ENCODE peak calls at places on chromosomes 3 and 15, in six cellular contexts. One of them, this sample, is unnamed.

GRCh38 chr3:52507359-52507758 is 12.2 kb downstream of the STAB1 start:
- DNase-seq in tibial artery: no peak
- DNase-seq in gastrocnemius medialis: no peak
- DNase-seq in psoas muscle: no peak
- DNase-seq in spleen: no peak
- DNase-seq in mucosa of descending colon: no peak
- DNase-seq in this sample: no peak

GRCh38 chr3:190655933-190656332 is 142.0 kb downstream of the IL1RAP start:
- DNase-seq in gastrocnemius medialis: no peak
- DNase-seq in tibial artery: no peak
- DNase-seq in psoas muscle: no peak
- DNase-seq in mucosa of descending colon: no peak
- DNase-seq in spleen: no peak
- DNase-seq in this sample: no peak

GRCh38 chr3:184380210-184380626 is 364 bp downstream of the CHRD start:
- DNase-seq in gastrocnemius medialis: peak; percentile 63
- DNase-seq in mucosa of descending colon: peak; percentile 71
- DNase-seq in spleen: peak; percentile 79
- DNase-seq in tibial artery: peak; percentile 74
- DNase-seq in psoas muscle: peak; percentile 88
- DNase-seq in this sample: peak; percentile 66

GRCh38 chr3:131794766-131795381 is 239.9 kb downstream of the CPNE4 start:
- DNase-seq in gastrocnemius medialis: no peak
- DNase-seq in spleen: no peak
- DNase-seq in mucosa of descending colon: no peak
- DNase-seq in tibial artery: no peak
- DNase-seq in psoas muscle: no peak
- DNase-seq in this sample: no peak

GRCh38 chr3:191255156-191255555 is 56.1 kb downstream of the OSTN start:
- DNase-seq in spleen: no peak
- DNase-seq in psoas muscle: no peak
- DNase-seq in gastrocnemius medialis: no peak
- DNase-seq in mucosa of descending colon: no peak
- DNase-seq in tibial artery: no peak
- DNase-seq in this sample: no peak

GRCh38 chr15:53627279-53627678 is 132.2 kb downstream of the WDR72 start:
- DNase-seq in psoas muscle: no peak
- DNase-seq in spleen: no peak
- DNase-seq in mucosa of descending colon: no peak
- DNase-seq in gastrocnemius medialis: no peak
- DNase-seq in tibial artery: no peak
- DNase-seq in this sample: no peak

GRCh38 chr3:66582721-66583141 is 81.9 kb upstream of the LRIG1 start:
- DNase-seq in spleen: peak; percentile 83
- DNase-seq in psoas muscle: no peak
- DNase-seq in tibial artery: no peak
- DNase-seq in gastrocnemius medialis: no peak
- DNase-seq in mucosa of descending colon: no peak
- DNase-seq in this sample: no peak

GRCh38 chr3:77825045-77825827 is 785.3 kb downstream of the ROBO2 start:
- DNase-seq in tibial artery: no peak
- DNase-seq in mucosa of descending colon: peak; percentile 57
- DNase-seq in spleen: peak; percentile 41
- DNase-seq in psoas muscle: peak; percentile 32
- DNase-seq in gastrocnemius medialis: no peak
- DNase-seq in this sample: peak; percentile 62

GRCh38 chr15:75561888-75562287 is 17.2 kb downstream of the PTPN9 start:
- DNase-seq in psoas muscle: no peak
- DNase-seq in mucosa of descending colon: no peak
- DNase-seq in gastrocnemius medialis: no peak
- DNase-seq in spleen: no peak
- DNase-seq in tibial artery: no peak
- DNase-seq in this sample: no peak

GRCh38 chr3:198071602-198072285 is 111.7 kb downstream of the LMLN start:
- DNase-seq in mucosa of descending colon: no peak
- DNase-seq in tibial artery: no peak
- DNase-seq in gastrocnemius medialis: no peak
- DNase-seq in spleen: no peak
- DNase-seq in psoas muscle: no peak
- DNase-seq in this sample: no peak

GRCh38 chr15:43939070-43939469 is 112.3 kb downstream of the WDR76 start:
- DNase-seq in mucosa of descending colon: no peak
- DNase-seq in psoas muscle: no peak
- DNase-seq in tibial artery: no peak
- DNase-seq in spleen: no peak
- DNase-seq in gastrocnemius medialis: no peak
- DNase-seq in this sample: no peak

GRCh38 chr3:38164966-38165721 is at the start of gene OXSR1:
- DNase-seq in spleen: peak; percentile 99
- DNase-seq in mucosa of descending colon: peak; percentile 98
- DNase-seq in tibial artery: peak; percentile 99
- DNase-seq in gastrocnemius medialis: peak; percentile 99
- DNase-seq in psoas muscle: peak; percentile 99
- DNase-seq in this sample: peak; percentile 100
- TF ChIP-seq CTCF in spleen: no peak
- TF ChIP-seq CTCF in mucosa of descending colon: peak; percentile 23
- TF ChIP-seq CTCF in tibial artery: no peak
- TF ChIP-seq CTCF in gastrocnemius medialis: peak; percentile 9
- TF ChIP-seq CTCF in psoas muscle: no peak
- TF ChIP-seq CTCF in this sample: no peak

DNA sequence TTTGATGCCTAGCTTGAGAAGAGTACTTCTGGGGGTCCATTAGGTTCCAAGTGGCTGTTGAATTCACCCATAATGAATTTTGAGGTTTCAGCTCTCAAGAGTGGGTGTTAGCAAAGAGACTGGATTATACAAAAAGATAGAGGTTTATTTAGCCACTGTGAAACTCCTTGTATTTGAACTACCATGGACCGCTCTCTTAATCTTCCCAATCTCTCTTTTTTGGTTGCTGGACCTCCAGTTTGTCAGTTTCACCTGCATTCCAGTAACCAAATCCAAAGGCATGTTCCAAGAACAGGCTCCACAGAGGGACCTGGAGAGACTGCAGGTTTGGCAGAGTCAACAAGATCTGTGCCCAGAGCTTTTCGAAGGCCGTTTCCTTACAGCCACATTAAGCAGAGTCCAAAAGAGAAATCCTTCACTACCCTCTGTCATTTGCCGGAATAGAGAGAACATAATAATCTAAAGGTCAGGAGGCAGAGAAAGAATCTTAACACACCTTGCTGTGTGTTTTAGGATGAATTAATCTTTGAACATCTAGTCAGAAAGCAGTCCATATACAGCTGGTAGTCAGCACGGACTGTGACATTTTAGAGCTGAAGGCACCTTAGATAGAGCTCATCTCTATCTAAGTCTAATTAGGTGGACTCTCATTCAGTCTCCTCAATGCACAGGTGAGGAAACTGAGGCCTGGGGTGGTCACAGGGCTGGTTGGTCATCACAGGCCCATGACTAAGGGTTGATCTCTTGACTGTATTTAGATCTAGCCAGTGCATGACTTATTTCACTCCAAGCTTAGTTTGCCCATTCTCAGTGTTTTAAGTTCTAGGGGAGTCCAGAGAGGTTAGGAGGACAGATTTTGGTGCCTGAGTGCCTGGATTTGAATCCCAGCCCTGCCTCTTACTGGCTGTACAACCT is 1.3 kb downstream of the ABHD2 start:
- DNase-seq in gastrocnemius medialis: no peak
- DNase-seq in tibial artery: no peak
- DNase-seq in psoas muscle: no peak
- DNase-seq in mucosa of descending colon: no peak
- DNase-seq in spleen: no peak
- DNase-seq in this sample: no peak
- H3K4me1 ChIP-seq in gastrocnemius medialis: peaks cover 56% of the 10 kb centered on the region
- H3K4me1 ChIP-seq in tibial artery: peaks cover 45% of the 10 kb centered on the region
- H3K4me1 ChIP-seq in psoas muscle: peaks cover 78% of the 10 kb centered on the region
- H3K4me1 ChIP-seq in mucosa of descending colon: peaks cover 25% of the 10 kb centered on the region
- H3K4me1 ChIP-seq in spleen: peaks cover 49% of the 10 kb centered on the region
- H3K4me1 ChIP-seq in this sample: peaks cover 70% of the 10 kb centered on the region

GRCh38 chr3:87771338-87772059 is 287.3 kb downstream of the CGGBP1 start:
- DNase-seq in gastrocnemius medialis: no peak
- DNase-seq in tibial artery: no peak
- DNase-seq in mucosa of descending colon: peak; percentile 28
- DNase-seq in psoas muscle: peak; percentile 50
- DNase-seq in spleen: no peak
- DNase-seq in this sample: no peak
- TF ChIP-seq CTCF in gastrocnemius medialis: peak; percentile 34
- TF ChIP-seq CTCF in tibial artery: peak; percentile 33
- TF ChIP-seq CTCF in mucosa of descending colon: peak; percentile 38
- TF ChIP-seq CTCF in psoas muscle: peak; percentile 42
- TF ChIP-seq CTCF in spleen: peak; percentile 53
- TF ChIP-seq CTCF in this sample: peak; percentile 61

GRCh38 chr15:68808091-68808490 is 12.6 kb downstream of the ANP32A start:
- DNase-seq in gastrocnemius medialis: no peak
- DNase-seq in spleen: no peak
- DNase-seq in tibial artery: no peak
- DNase-seq in mucosa of descending colon: no peak
- DNase-seq in psoas muscle: no peak
- DNase-seq in this sample: no peak
- H3K4me1 ChIP-seq in gastrocnemius medialis: peaks cover 45% of the 10 kb centered on the region
- H3K4me1 ChIP-seq in spleen: peaks cover 21% of the 10 kb centered on the region
- H3K4me1 ChIP-seq in tibial artery: peaks cover 40% of the 10 kb centered on the region
- H3K4me1 ChIP-seq in mucosa of descending colon: peaks cover 8% of the 10 kb centered on the region
- H3K4me1 ChIP-seq in psoas muscle: peaks cover 52% of the 10 kb centered on the region
- H3K4me1 ChIP-seq in this sample: peaks cover 59% of the 10 kb centered on the region

This sample was measured in lower lobe of right lung.